ENCODE peak calls at places on chromosomes 7 and 10, in four cellular contexts. H, S, C and Y are unnamed samples.

GRCh38 chr10:58932126-58932525 is 244.3 kb upstream of the PHYHIPL start:
- DNase-seq in H (no peak), C (no peak), S (no peak), Y (no peak)

GRCh38 chr7:29511337-29511736 is 52.3 kb upstream of the PRR15 start:
- DNase-seq in C (no peak), H (no peak), S (no peak), Y (no peak)

GRCh38 chr7:96328016-96328415 is 6.1 kb upstream of the SLC25A13 start:
- DNase-seq in S (no peak), C (no peak), H (no peak), Y (no peak)

GRCh38 chr10:113027574-113028392 is 77.7 kb downstream of the TCF7L2 start:
- DNase-seq in S (no peak), C (peak; percentile 42), H (no peak), Y (no peak)

GRCh38 chr10:10542368-10542961 is 475.2 kb upstream of the CELF2 start:
- DNase-seq in C (no peak), H (no peak), S (no peak), Y (no peak)

GRCh38 chr7:2444476-2444875 is 31.7 kb downstream of the GRIFIN start:
- DNase-seq in C (no peak), H (no peak), S (no peak), Y (no peak)

GRCh38 chr10:70174058-70174741 is 3.9 kb upstream of the SAR1A start:
- DNase-seq in H (no peak), C (peak; percentile 79), S (no peak), Y (no peak)

GRCh38 chr10:60148266-60148840 is 241.3 kb downstream of the ANK3 start:
- DNase-seq in C (no peak), H (no peak), S (no peak), Y (no peak)

GRCh38 chr10:51651063-51651462 is 48.3 kb downstream of the CSTF2T start:
- DNase-seq in C (no peak), S (no peak), H (no peak), Y (no peak)

GRCh38 chr10:129375912-129376311 is 91.1 kb upstream of the MGMT start:
- DNase-seq in S (no peak), C (no peak), H (no peak), Y (no peak)

GRCh38 chr7:122578350-122578749 is 120.6 kb downstream of the RNF133 start:
- DNase-seq in C (no peak), H (no peak), S (no peak), Y (no peak)

GRCh38 chr10:111039522-111039921 is 37.3 kb upstream of the ADRA2A start:
- DNase-seq in S (no peak), H (no peak), C (no peak), Y (no peak)

GRCh38 chr10:29849434-29849833 is 210.0 kb downstream of the JCAD start:
- DNase-seq in H (no peak), C (no peak), S (no peak), Y (no peak)

GRCh38 chr10:77405771-77406241 is 231.8 kb downstream of the KCNMA1 start:
- DNase-seq in C (peak; percentile 17), S (no peak), H (peak; percentile 80), Y (peak; percentile 86)

GRCh38 chr7:138205614-138206150 is 129.4 kb downstream of the AKR1D1 start:
- DNase-seq in S (no peak), H (no peak), C (no peak), Y (no peak)

GRCh38 chr7:45211958-45212357 is 54.4 kb downstream of the RAMP3 start:
- DNase-seq in C (no peak), S (no peak), H (no peak), Y (no peak)

GRCh38 chr10:11670311-11670825 is 58.9 kb upstream of the USP6NL start:
- DNase-seq in S (no peak), H (no peak), C (no peak), Y (no peak)

GRCh38 chr7:13028731-13029099 is 341.3 kb downstream of the ARL4A start:
- DNase-seq in C (no peak), S (no peak), H (no peak), Y (no peak)

GRCh38 chr7:103065666-103066065 is 8.9 kb downstream of the FBXL13 start:
- DNase-seq in C (peak; percentile 45), S (no peak), H (peak; percentile 62), Y (peak; percentile 44)

GRCh38 chr10:95426482-95426881 is 134.7 kb downstream of the SORBS1 start:
- DNase-seq in C (no peak), H (no peak), S (no peak), Y (no peak)

GRCh38 chr7:27606270-27607209 is 56.1 kb downstream of the HIBADH start:
- DNase-seq in S (no peak), C (peak; percentile 79), H (no peak), Y (no peak)

GRCh38 chr10:64091889-64092288 is 570.7 kb downstream of the REEP3 start:
- DNase-seq in S (no peak), H (peak; percentile 29), C (peak; percentile 5), Y (peak; percentile 11)

GRCh38 chr7:39504963-39505362 is 61.2 kb upstream of the YAE1 start:
- DNase-seq in S (no peak), C (no peak), H (no peak), Y (peak; percentile 29)

GRCh38 chr10:68576118-68576517 is 16.0 kb downstream of the TET1 start:
- DNase-seq in C (no peak), S (no peak), H (peak; percentile 41), Y (no peak)
- TF ChIP-seq CTCF in C (no peak), S (no peak), H (peak; percentile 40), Y (no peak)

DNA sequence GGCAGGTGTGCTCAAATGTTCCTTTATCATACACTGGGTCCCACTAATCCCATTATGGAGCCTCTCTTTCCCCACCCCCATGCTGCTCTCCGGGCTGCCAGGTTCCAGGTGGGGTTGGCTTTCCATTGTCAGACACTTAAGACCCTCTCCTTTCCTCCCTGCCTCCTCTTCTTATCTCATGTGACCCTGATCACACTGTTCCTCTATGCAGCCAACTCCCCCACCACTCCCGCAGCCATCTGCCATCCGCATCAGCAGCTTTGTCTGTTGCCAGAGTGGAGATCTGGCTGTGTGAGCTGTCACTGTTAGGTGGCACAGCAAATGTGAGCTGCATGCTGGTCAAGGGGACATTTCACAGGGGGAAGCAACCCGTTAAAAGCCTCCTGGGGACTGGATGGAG is 391.4 kb downstream of the TNS3 start:
- DNase-seq in H (no peak), S (no peak), C (no peak), Y (no peak)
- TF ChIP-seq ETV6 in H (no peak), S (no peak), C (no peak), Y (no peak)

GRCh38 chr10:74888947-74889661 is 62.7 kb downstream of the KAT6B start:
- DNase-seq in H (no peak), C (peak; percentile 20), S (no peak), Y (no peak)
- TF ChIP-seq CTCF in H (no peak), C (peak; percentile 44), S (no peak), Y (no peak)

DNA sequence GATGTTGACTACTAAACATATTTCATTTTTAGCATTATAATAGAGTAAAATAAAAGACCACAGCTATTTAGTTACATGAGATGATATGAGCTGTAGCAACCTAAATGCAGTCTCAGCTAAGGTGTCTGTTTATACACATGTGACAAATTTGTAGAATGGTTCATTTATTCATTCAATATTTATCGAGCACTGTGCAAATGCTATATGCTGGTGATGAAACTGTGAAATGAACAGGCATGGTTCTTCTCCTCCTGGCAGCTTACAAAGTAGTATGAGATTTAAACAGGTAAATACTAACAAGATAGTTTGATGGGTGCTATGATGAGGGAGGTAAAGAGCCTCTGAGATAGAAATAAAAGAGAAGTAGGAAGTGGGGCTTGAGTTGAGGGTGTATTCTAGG is 60.8 kb downstream of the LRGUK start:
- DNase-seq in C (no peak), H (no peak), S (no peak), Y (no peak)
- TF ChIP-seq ETV6 in C (no peak), H (no peak), S (no peak), Y (no peak)

GRCh38 chr10:126218174-126218573 is 170.1 kb downstream of the ADAM12 start:
- DNase-seq in C (no peak), S (no peak), H (no peak), Y (no peak)

GRCh38 chr10:126215767-126216166 is 172.5 kb downstream of the ADAM12 start:
- DNase-seq in C (no peak), S (no peak), H (no peak), Y (no peak)

GRCh38 chr10:126221874-126222273 is 166.4 kb downstream of the ADAM12 start:
- DNase-seq in S (no peak), C (no peak), H (no peak), Y (no peak)

GRCh38 chr10:126216221-126216701 is 172.0 kb downstream of the ADAM12 start:
- DNase-seq in C (no peak), S (no peak), H (no peak), Y (no peak)

DNA sequence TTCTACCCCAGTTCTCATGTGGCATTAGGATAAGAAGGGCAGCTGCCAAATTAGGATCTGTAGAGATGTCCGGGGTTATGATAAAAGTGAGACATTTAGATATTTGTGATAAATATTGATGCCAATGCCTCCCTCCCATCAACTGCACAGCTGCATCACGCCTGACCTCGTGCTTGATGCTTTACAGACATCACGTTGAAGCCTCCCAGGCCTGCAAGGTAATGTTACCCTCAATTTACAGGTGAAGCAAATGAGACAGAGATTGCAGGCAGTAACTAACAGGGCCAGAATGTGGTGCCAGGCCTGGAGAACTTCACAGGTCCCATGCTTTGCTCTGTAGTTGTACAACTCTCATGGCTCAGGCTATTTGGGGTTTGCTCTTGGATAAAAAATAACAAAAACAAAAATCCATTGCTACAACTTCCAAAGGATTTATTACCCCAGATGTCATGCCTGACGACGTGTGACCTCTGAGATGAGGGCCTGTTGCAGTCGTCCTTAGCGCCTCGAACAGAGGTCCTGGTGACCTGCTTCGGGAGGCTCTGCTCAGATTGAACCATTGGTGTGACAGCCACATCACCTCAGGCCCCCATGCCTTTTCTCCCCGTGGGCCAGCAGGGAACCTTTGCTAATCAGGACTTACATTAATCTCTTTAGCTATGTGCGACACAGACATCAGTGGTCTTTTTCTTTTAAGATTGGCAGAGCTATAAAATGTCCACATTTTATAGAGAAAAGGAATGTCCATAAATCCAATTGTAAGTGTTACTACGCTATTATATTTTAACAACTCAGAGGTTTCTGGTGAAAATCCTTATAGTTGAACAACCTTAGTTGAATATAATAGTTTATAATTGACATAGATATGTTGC is 169.3 kb downstream of the ADAM12 start:
- DNase-seq in S (no peak), C (no peak), H (no peak), Y (no peak)
- TF ChIP-seq CTCF in S (no peak), C (no peak), H (no peak), Y (no peak)